ENCODE peak calls at places on chromosomes 2 and 18, in nine cellular contexts. E, S, M, W, G, Q, J, Z and X are unnamed samples.

GRCh38 chr2:1791670-1792069 is 47.4 kb upstream of the PXDN start:
- DNase-seq in E (no peak), S (no peak), M (no peak), W (no peak), G (no peak), Q (no peak), J (no peak), Z (no peak), X (no peak)

GRCh38 chr2:62296833-62297641 is 101.1 kb downstream of the B3GNT2 start:
- DNase-seq in E (no peak), S (no peak), M (no peak), W (no peak), G (no peak), Q (no peak), J (no peak), Z (no peak), X (no peak)

GRCh38 chr2:75605770-75606535 is 40.6 kb upstream of the MRPL19 start:
- DNase-seq in E (peak), S (no peak), M (peak), W (peak), G (no peak), Q (no peak), J (peak), Z (no peak), X (no peak)

GRCh38 chr2:20562540-20563225 is 88.2 kb downstream of the HS1BP3 start:
- DNase-seq in E (no peak), S (no peak), M (no peak), W (no peak), G (no peak), Q (no peak), J (no peak), Z (peak), X (no peak)

GRCh38 chr2:195092341-195092740 is 564.7 kb upstream of the SLC39A10 start:
- DNase-seq in E (no peak), S (no peak), M (no peak), W (no peak), G (no peak), Q (no peak), J (no peak), Z (no peak), X (no peak)

GRCh38 chr2:12816379-12817306 is 99.9 kb downstream of the TRIB2 start:
- DNase-seq in E (peak), S (no peak), M (peak), W (peak), G (no peak), Q (no peak), J (no peak), Z (no peak), X (no peak)

GRCh38 chr2:197786010-197786877 is 1.1 kb upstream of the BOLL start:
- DNase-seq in E (no peak), S (no peak), M (no peak), W (no peak), G (no peak), Q (peak), J (no peak), Z (peak), X (peak)

GRCh38 chr2:225763711-225764110 is 364.2 kb downstream of the NYAP2 start:
- DNase-seq in E (no peak), S (no peak), M (no peak), W (no peak), G (no peak), Q (no peak), J (no peak), Z (no peak), X (peak)

GRCh38 chr2:1518891-1519530 is 105.7 kb downstream of the TPO start:
- DNase-seq in E (no peak), S (no peak), M (peak), W (peak), G (no peak), Q (no peak), J (peak), Z (no peak), X (no peak)

GRCh38 chr18:36733150-36733549 is 95.7 kb downstream of the TPGS2 start:
- DNase-seq in E (no peak), S (no peak), M (no peak), W (no peak), G (no peak), Q (no peak), J (no peak), Z (no peak), X (no peak)
- TF ChIP-seq CTCF in E (peak), S (no peak), M (peak), W (peak), G (no peak), Q (no peak), J (no peak), Z (no peak), X (no peak)

GRCh38 chr2:237661799-237662328 is 34.5 kb downstream of the LRRFIP1 start:
- DNase-seq in E (no peak), S (no peak), M (no peak), W (no peak), G (peak), Q (no peak), J (no peak), Z (no peak), X (no peak)

GRCh38 chr2:237664151-237664550 is 36.8 kb downstream of the LRRFIP1 start:
- DNase-seq in E (no peak), S (no peak), M (no peak), W (no peak), G (no peak), Q (no peak), J (no peak), Z (no peak), X (no peak)

GRCh38 chr2:237663517-237663916 is 36.1 kb downstream of the LRRFIP1 start:
- DNase-seq in E (no peak), S (no peak), M (no peak), W (no peak), G (no peak), Q (no peak), J (no peak), Z (no peak), X (no peak)

GRCh38 chr2:237660381-237660900 is 33.1 kb downstream of the LRRFIP1 start:
- DNase-seq in E (no peak), S (no peak), M (no peak), W (no peak), G (no peak), Q (no peak), J (peak), Z (no peak), X (no peak)

GRCh38 chr2:237662671-237663093 is 35.3 kb downstream of the LRRFIP1 start:
- DNase-seq in E (peak), S (peak), M (peak), W (peak), G (peak), Q (no peak), J (peak), Z (peak), X (peak)
- TF ChIP-seq CTCF in E (no peak), S (no peak), M (no peak), W (no peak), G (no peak), Q (no peak), J (no peak), Z (no peak), X (no peak)

GRCh38 chr18:10784596-10785202 is 258.9 kb downstream of the NAPG start:
- DNase-seq in E (no peak), S (no peak), M (no peak), W (no peak), G (peak), Q (no peak), J (no peak), Z (no peak), X (no peak)
- TF ChIP-seq CTCF in E (no peak), S (no peak), M (no peak), W (no peak), G (peak), Q (no peak), J (no peak), Z (no peak), X (no peak)

GRCh38 chr2:39069890-39070289 is 51.0 kb downstream of the SOS1 start:
- DNase-seq in E (no peak), S (no peak), M (no peak), W (no peak), G (no peak), Q (no peak), J (no peak), Z (no peak), X (no peak)

GRCh38 chr2:39065616-39066015 is 55.2 kb downstream of the SOS1 start:
- DNase-seq in E (no peak), S (no peak), M (no peak), W (peak), G (no peak), Q (no peak), J (no peak), Z (no peak), X (no peak)

GRCh38 chr2:39068290-39068689 is 52.6 kb downstream of the SOS1 start:
- DNase-seq in E (no peak), S (no peak), M (peak), W (peak), G (no peak), Q (no peak), J (no peak), Z (no peak), X (no peak)

GRCh38 chr2:39068757-39069515 is 51.9 kb downstream of the SOS1 start:
- DNase-seq in E (peak), S (no peak), M (peak), W (peak), G (no peak), Q (no peak), J (no peak), Z (no peak), X (no peak)
- TF ChIP-seq CTCF in E (peak), S (no peak), M (no peak), W (no peak), G (peak), Q (no peak), J (no peak), Z (no peak), X (no peak)

DNA sequence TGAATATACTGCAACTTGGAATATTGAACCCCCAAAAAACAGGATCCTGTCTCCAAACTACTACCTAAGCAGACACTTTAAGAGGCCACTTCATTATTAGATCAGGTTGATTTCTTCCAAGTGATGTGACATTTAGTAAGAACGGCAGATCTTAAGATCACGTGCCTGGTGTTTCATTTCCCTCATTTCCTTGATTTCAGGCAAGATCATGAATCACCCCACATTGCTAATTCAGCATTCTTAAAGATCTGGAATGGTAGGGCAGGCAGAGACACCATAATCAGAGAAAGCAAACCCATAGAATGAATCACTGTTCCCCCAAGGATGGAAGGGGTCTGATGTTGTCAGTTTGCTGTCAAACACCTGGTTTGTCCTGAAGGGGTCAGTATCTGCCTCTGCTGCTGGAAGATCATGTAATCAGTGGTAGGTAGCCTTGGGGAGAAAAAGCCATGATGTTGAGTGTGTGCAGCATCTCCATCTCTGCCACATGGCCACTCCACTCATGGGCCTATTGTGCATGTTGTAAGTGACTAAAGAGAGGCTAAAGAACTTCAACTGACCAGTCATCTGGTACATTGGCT is 133.9 kb downstream of the ARHGAP15 start:
- DNase-seq in E (peak), S (no peak), M (no peak), W (no peak), G (no peak), Q (no peak), J (no peak), Z (no peak), X (no peak)
- TF ChIP-seq CTCF in E (peak), S (no peak), M (no peak), W (peak), G (peak), Q (no peak), J (no peak), Z (peak), X (no peak)

GRCh38 chr18:58991127-58991798 is 126.6 kb downstream of the ZNF532 start:
- DNase-seq in E (no peak), S (no peak), M (peak), W (peak), G (no peak), Q (peak), J (no peak), Z (no peak), X (no peak)
- TF ChIP-seq CTCF in E (no peak), S (no peak), M (no peak), W (no peak), G (no peak), Q (no peak), J (no peak), Z (no peak), X (no peak)

GRCh38 chr2:118090387-118091139 is 2.3 kb downstream of the INSIG2 start:
- DNase-seq in E (no peak), S (no peak), M (no peak), W (no peak), G (no peak), Q (no peak), J (no peak), Z (no peak), X (no peak)

GRCh38 chr2:118091140-118091478 is 2.8 kb downstream of the INSIG2 start:
- DNase-seq in E (no peak), S (no peak), M (peak), W (no peak), G (no peak), Q (no peak), J (no peak), Z (no peak), X (no peak)

GRCh38 chr2:118089015-118089800 is 937 bp downstream of the INSIG2 start:
- DNase-seq in E (peak), S (no peak), M (peak), W (peak), G (peak), Q (peak), J (peak), Z (peak), X (peak)

GRCh38 chr2:118086024-118086633 is 2.1 kb upstream of the INSIG2 start:
- DNase-seq in E (no peak), S (no peak), M (no peak), W (no peak), G (no peak), Q (no peak), J (no peak), Z (no peak), X (no peak)

DNA sequence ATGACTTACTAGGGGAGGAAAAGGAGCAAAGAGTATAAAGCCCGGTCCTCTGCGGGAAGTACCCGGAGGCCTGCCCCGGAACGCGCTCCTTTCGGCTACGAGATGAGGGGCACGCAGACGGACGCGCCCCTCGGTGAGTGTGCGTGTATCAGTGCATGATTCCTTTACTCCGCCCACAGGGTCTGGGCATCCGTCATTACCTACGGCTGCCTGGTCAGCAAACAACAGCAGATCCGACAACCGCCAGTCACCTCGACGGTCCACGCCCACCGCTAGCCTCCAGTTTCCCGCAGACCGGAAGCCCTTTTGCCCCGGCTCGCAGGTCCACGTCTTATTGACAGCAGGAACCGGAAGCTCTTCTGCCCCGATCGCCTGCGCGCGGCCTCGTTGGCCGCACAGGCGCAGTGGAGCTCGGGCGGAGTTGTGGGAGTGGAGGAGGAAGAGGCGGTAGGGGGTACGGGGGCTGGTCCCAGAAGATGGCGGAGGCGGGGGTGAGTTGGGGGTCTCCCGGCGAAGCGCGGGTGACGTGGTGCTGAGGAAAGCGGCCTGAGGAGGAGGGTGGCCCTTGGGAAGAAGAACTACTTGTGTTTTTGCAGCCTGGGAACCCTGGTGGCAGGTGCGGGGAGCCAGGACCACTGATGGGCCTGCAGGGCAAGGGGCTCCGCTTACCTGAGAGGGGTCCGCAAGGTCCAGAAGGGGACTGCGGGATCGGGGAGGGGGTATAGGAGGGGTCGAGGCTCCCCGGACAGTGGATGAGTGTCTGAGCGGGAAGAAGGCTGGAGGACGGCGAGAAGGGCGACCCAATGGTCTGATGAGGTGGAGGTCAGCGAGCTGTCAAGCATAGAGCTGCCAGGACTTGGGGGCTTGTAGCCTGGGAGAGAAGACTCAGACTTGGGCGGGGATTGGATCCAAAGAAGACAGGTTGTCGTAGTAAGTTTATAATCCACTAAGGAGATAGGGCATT is at the start of gene INSIG2:
- DNase-seq in E (peak), S (peak), M (peak), W (peak), G (peak), Q (peak), J (peak), Z (peak), X (peak)
- TF ChIP-seq CTCF in E (peak), S (no peak), M (no peak), W (peak), G (no peak), Q (no peak), J (peak), Z (no peak), X (no peak)

DNA sequence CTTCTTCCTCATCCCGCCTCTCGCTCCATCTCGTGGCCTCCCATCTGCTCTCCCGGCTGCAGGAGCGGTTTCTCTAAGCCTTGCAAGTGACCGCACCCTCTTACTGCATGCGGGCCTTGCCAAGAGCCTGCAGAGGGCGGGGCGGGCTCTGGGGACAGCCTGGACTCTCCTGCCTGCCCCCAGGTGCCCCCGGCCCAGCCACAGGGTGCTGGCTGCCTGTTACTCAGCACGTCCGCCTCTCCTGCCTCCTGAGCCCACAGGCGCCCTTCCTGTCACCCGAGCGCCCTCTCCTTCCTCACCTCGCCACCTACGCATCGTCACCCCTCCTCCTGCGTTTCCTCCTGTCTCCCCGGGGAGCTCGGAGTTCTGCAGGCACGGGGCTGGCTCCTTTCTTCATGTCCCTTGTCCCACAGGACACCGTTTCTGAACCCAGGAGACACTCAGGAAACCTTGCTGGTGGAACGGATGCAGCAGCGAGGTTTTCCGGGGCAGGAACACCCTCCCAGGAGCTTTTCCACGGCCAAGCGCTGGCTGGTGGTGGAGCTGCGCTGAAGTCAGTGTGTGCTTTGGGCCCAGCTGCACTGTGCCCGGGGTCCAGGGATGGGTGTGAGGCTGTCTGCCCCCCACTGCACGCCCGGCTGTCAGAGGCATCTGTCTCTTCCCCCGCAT is 28.5 kb downstream of the HPCAL1 start:
- DNase-seq in E (no peak), S (no peak), M (peak), W (no peak), G (peak), Q (peak), J (peak), Z (no peak), X (peak)
- TF ChIP-seq CTCF in E (no peak), S (no peak), M (no peak), W (no peak), G (no peak), Q (no peak), J (no peak), Z (no peak), X (no peak)

GRCh38 chr18:26771524-26771923 is 94.0 kb downstream of the AQP4 start:
- DNase-seq in E (no peak), S (no peak), M (no peak), W (no peak), G (no peak), Q (peak), J (no peak), Z (peak), X (no peak)
- TF ChIP-seq CTCF in E (peak), S (peak), M (no peak), W (peak), G (peak), Q (no peak), J (peak), Z (peak), X (peak)

GRCh38 chr2:27790796-27791195 is 19.3 kb downstream of the MRPL33 start:
- DNase-seq in E (no peak), S (no peak), M (no peak), W (no peak), G (no peak), Q (no peak), J (no peak), Z (no peak), X (no peak)
- TF ChIP-seq CTCF in E (no peak), S (no peak), M (no peak), W (no peak), G (no peak), Q (no peak), J (no peak), Z (no peak), X (no peak)